ENCODE peak calls at places on chromosomes 4 and X, in ten cellular contexts. B, H, R, E, P, N, C, F, S and A are unnamed samples.

GRCh38 chr4:90318208-90318607 is 191.0 kb downstream of the CCSER1 start:
- DNase-seq in P (no peak), F (no peak), R (peak; percentile 74), C (peak; percentile 89), E (no peak), H (no peak), B (peak; percentile 93), N (peak; percentile 75), S (peak; percentile 95), A (peak; percentile 84)

GRCh38 chrX:30713061-30713525 is 59.9 kb downstream of the GK start:
- DNase-seq in E (no peak), H (peak; percentile 18), S (peak; percentile 59), B (peak; percentile 81), P (peak; percentile 60), N (peak; percentile 63), C (peak; percentile 78), F (peak; percentile 54), R (peak; percentile 70), A (peak; percentile 83)

GRCh38 chrX:24260827-24261550 is 52.9 kb downstream of the SUPT20HL2 start:
- DNase-seq in B (peak; percentile 61), E (no peak), S (peak; percentile 40), H (no peak), P (no peak), R (no peak), N (peak; percentile 44), C (peak; percentile 47), F (peak; percentile 43), A (peak; percentile 62)

GRCh38 chr4:136749988-136750387 is 782.3 kb downstream of the PCDH18 start:
- DNase-seq in F (no peak), H (no peak), C (no peak), B (no peak), E (no peak), R (no peak), P (no peak), N (no peak), S (no peak), A (no peak)

GRCh38 chr4:126213996-126214395 is 899.2 kb downstream of the FAT4 start:
- DNase-seq in R (peak; percentile 2), C (no peak), S (no peak), E (no peak), P (no peak), F (no peak), N (no peak), H (no peak), B (no peak), A (no peak)

GRCh38 chr4:36349904-36350554 is 68.6 kb downstream of the DTHD1 start:
- DNase-seq in E (no peak), C (no peak), N (no peak), H (no peak), P (no peak), F (no peak), B (no peak), S (peak; percentile 1), R (peak; percentile 4), A (no peak)

GRCh38 chr4:2272828-2273120 is 10.9 kb upstream of the MXD4 start:
- DNase-seq in E (no peak), H (no peak), S (no peak), N (no peak), P (no peak), C (no peak), B (no peak), R (no peak), F (no peak), A (no peak)

GRCh38 chr4:13164783-13165371 is 319.3 kb downstream of the RAB28 start:
- DNase-seq in S (no peak), B (no peak), P (no peak), E (no peak), H (no peak), N (no peak), F (no peak), R (no peak), C (no peak), A (no peak)

GRCh38 chr4:709348-709747 is 3.7 kb downstream of the PCGF3 start:
- DNase-seq in P (no peak), R (no peak), N (no peak), E (no peak), F (no peak), C (no peak), B (no peak), S (no peak), H (no peak), A (no peak)

GRCh38 chr4:707929-708630 is 2.4 kb downstream of the PCGF3 start:
- DNase-seq in F (no peak), N (no peak), B (no peak), H (no peak), S (no peak), P (no peak), R (no peak), C (no peak), E (no peak), A (no peak)

GRCh38 chr4:710116-710515 is 4.5 kb downstream of the PCGF3 start:
- DNase-seq in H (no peak), E (no peak), N (no peak), C (no peak), P (no peak), F (no peak), R (no peak), B (no peak), S (no peak), A (no peak)

GRCh38 chr4:706834-707598 is 1.4 kb downstream of the PCGF3 start:
- DNase-seq in S (no peak), H (no peak), R (no peak), B (no peak), P (no peak), E (no peak), C (no peak), N (no peak), F (no peak), A (no peak)

GRCh38 chr4:708631-708933 is 3.0 kb downstream of the PCGF3 start:
- DNase-seq in H (no peak), E (no peak), P (no peak), N (no peak), B (no peak), F (no peak), C (no peak), S (no peak), R (no peak), A (no peak)
- H3K4me3 ChIP-seq in H (no peak overlapping the region), E (no peak overlapping the region), P (no peak overlapping the region), N (no peak overlapping the region), B (no peak overlapping the region), F (no peak overlapping the region), C (peak overlapping the region; percentile 25), S (no peak overlapping the region), R (no peak overlapping the region), A (no peak overlapping the region)

GRCh38 chrX:106171293-106171692 is 3.2 kb downstream of the PWWP3B start:
- DNase-seq in P (no peak), N (no peak), R (no peak), H (no peak), C (no peak), E (no peak), F (no peak), B (no peak), S (no peak), A (no peak)

GRCh38 chrX:106168107-106168506 is at the start of gene PWWP3B:
- DNase-seq in S (peak; percentile 71), R (peak; percentile 23), E (no peak), H (no peak), N (peak; percentile 78), C (no peak), P (no peak), B (peak; percentile 6), F (no peak), A (peak; percentile 69)

DNA sequence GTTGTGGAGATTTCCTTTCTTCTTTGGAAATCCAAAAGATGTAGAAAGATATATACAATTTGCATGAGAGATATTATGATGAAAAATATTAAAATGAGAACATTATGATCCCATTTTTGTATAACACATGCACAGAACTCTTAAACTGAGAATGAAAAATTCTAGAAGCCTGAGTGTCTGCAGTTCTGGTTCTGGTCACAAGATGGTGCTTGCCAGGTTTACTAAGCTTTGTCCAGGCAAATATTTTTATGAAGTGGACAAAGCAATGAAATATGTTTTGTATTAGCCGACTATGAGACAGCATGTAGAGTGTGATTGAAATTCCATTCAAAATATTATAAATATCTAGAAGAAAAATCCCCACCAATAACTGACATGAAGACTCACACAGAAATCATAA is 2.2 kb downstream of the PWWP3B start:
- DNase-seq in H (no peak), B (peak; percentile 4), F (no peak), R (peak; percentile 53), E (no peak), P (no peak), N (peak; percentile 60), C (peak; percentile 4), S (peak; percentile 52), A (peak; percentile 59)
- TF ChIP-seq CTCF in H (no peak), B (peak; percentile 37), F (peak; percentile 47), R (peak; percentile 69), E (no peak), P (peak; percentile 26), N (peak; percentile 35), C (peak; percentile 68), S (peak; percentile 68), A (peak; percentile 66)

GRCh38 chrX:1658083-1658463 is 43.2 kb downstream of the ASMT start:
- DNase-seq in P (no peak), N (no peak), S (no peak), C (no peak), E (no peak), H (no peak), R (no peak), F (no peak), B (no peak), A (no peak)

GRCh38 chrX:1661922-1662221 is 47.0 kb downstream of the ASMT start:
- DNase-seq in H (no peak), B (no peak), F (no peak), C (no peak), P (no peak), S (no peak), E (no peak), R (no peak), N (no peak), A (no peak)

GRCh38 chrX:1659664-1660461 is 45.0 kb downstream of the ASMT start:
- DNase-seq in C (no peak), R (no peak), H (no peak), E (no peak), B (no peak), N (no peak), F (no peak), P (no peak), S (no peak), A (no peak)

GRCh38 chrX:1657367-1658082 is 42.7 kb downstream of the ASMT start:
- DNase-seq in P (no peak), N (peak; percentile 34), E (no peak), H (no peak), F (no peak), R (peak; percentile 25), C (peak; percentile 16), B (no peak), S (peak; percentile 42), A (peak; percentile 76)

GRCh38 chrX:1661048-1661921 is 46.4 kb downstream of the ASMT start:
- DNase-seq in N (no peak), E (no peak), H (no peak), R (no peak), S (no peak), P (no peak), B (no peak), F (peak; percentile 30), C (no peak), A (no peak)
- H3K4me3 ChIP-seq in N (no peak overlapping the region), E (no peak overlapping the region), H (no peak overlapping the region), R (no peak overlapping the region), S (no peak overlapping the region), P (no peak overlapping the region), B (no peak overlapping the region), F (no peak overlapping the region), C (no peak overlapping the region), A (no peak overlapping the region)

DNA sequence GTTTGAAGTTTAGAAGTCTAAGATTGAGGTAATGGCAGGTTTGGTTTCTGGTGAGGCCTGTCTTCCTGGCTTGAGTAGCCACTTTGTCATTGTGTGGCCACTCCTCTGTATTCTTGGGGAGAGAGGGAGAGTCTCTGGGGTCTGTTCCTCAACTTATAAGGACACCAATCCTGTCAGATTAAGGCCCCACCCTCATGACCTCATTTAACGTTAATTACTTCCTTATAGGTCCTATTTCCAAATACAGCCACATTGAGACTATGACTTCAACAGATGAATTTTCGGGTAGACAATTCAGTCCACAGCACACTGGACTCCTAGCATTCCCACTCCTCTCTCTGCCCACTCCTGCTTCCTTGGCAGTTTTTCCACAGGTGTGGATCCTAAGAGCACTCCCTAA is 350.8 kb upstream of the CASK start:
- DNase-seq in R (no peak), H (no peak), B (no peak), F (no peak), C (no peak), N (no peak), S (no peak), E (no peak), P (no peak), A (no peak)
- TF ChIP-seq CTCF in R (no peak), H (no peak), B (no peak), F (no peak), C (no peak), N (no peak), S (no peak), E (no peak), P (no peak), A (no peak)